ENCODE peak calls at places on chromosomes 1 and 21, in six cellular contexts. F, G, M, J, X and C are unnamed samples.

GRCh38 chr21:45253180-45253579 is 34.5 kb downstream of the POFUT2 start:
- DNase-seq in X (peak), M (no peak), J (no peak), G (no peak), F (no peak), C (no peak)

GRCh38 chr21:14773777-14774345 is 227.7 kb upstream of the SAMSN1 start:
- DNase-seq in F (no peak), J (peak), G (no peak), X (no peak), M (peak), C (peak)

GRCh38 chr1:4665456-4665855 is 11.0 kb downstream of the AJAP1 start:
- DNase-seq in J (no peak), F (no peak), G (no peak), X (no peak), M (no peak), C (no peak)

GRCh38 chr1:217048104-217048707 is 325.0 kb upstream of the ESRRG start:
- DNase-seq in M (peak), F (no peak), G (no peak), X (no peak), J (peak), C (peak)

GRCh38 chr1:234724517-234725176 is 114.7 kb upstream of the IRF2BP2 start:
- DNase-seq in F (no peak), J (no peak), M (peak), G (peak), X (no peak), C (peak)

GRCh38 chr1:108072294-108072693 is 107.3 kb upstream of the VAV3 start:
- DNase-seq in J (no peak), M (no peak), G (no peak), X (no peak), F (no peak), C (no peak)

GRCh38 chr1:113804421-113805255 is 7.6 kb downstream of the RSBN1 start:
- DNase-seq in M (no peak), J (no peak), G (no peak), F (no peak), X (no peak), C (no peak)

GRCh38 chr1:180930687-180931086 is 18.0 kb downstream of the KIAA1614 start:
- DNase-seq in G (no peak), J (no peak), F (no peak), M (no peak), X (no peak), C (no peak)

GRCh38 chr1:66598670-66599069 is 64.7 kb downstream of the SGIP1 start:
- DNase-seq in X (no peak), J (no peak), F (no peak), G (no peak), M (no peak), C (no peak)

GRCh38 chr1:59355361-59355760 is 58.5 kb downstream of the FGGY start:
- DNase-seq in J (peak), G (no peak), M (no peak), X (no peak), F (no peak), C (no peak)

GRCh38 chr21:43903451-43904091 is 38.5 kb downstream of the AGPAT3 start:
- DNase-seq in M (no peak), G (peak), F (no peak), X (no peak), J (no peak), C (no peak)

GRCh38 chr1:210143465-210144062 is 89.0 kb upstream of the SERTAD4 start:
- DNase-seq in M (peak), J (peak), G (peak), X (peak), F (peak), C (peak)

GRCh38 chr1:32454726-32455125 is 10.1 kb upstream of the ZBTB8B start:
- DNase-seq in X (no peak), F (peak), J (no peak), G (no peak), M (peak), C (no peak)

GRCh38 chr1:186404454-186405051 is 28.9 kb downstream of the ODR4 start:
- DNase-seq in G (no peak), F (no peak), J (peak), M (peak), X (no peak), C (no peak)

GRCh38 chr1:211705439-211706205 is 30.2 kb upstream of the NEK2 start:
- DNase-seq in X (no peak), G (no peak), J (no peak), F (no peak), M (no peak), C (no peak)

GRCh38 chr1:116376734-116377096 is 3.7 kb downstream of the ATP1A1 start:
- DNase-seq in F (no peak), X (no peak), J (no peak), M (no peak), G (no peak), C (no peak)

GRCh38 chr21:27817061-27817460 is 850.2 kb upstream of the ADAMTS5 start:
- DNase-seq in J (no peak), F (no peak), M (no peak), G (no peak), X (no peak), C (no peak)

GRCh38 chr1:200153277-200154055 is 126.0 kb downstream of the NR5A2 start:
- DNase-seq in M (no peak), G (no peak), J (peak), F (no peak), X (no peak), C (peak)

GRCh38 chr1:228150458-228151169 is 884 bp downstream of the GJC2 start:
- DNase-seq in G (peak), F (no peak), X (no peak), M (no peak), J (no peak), C (peak)

GRCh38 chr1:9197186-9198099 is 37.1 kb upstream of the H6PD start:
- DNase-seq in X (no peak), M (no peak), G (no peak), J (no peak), F (no peak), C (no peak)

GRCh38 chr1:165452336-165453130 is 7.6 kb upstream of the RXRG start:
- DNase-seq in X (no peak), G (no peak), F (no peak), M (no peak), J (no peak), C (no peak)

GRCh38 chr1:174652496-174653280 is 204.9 kb downstream of the GPR52 start:
- DNase-seq in X (peak), M (no peak), F (no peak), J (no peak), G (peak), C (no peak)

GRCh38 chr21:36079010-36079649 is 9.3 kb downstream of the CBR1 start:
- DNase-seq in G (peak), M (no peak), F (no peak), J (peak), X (no peak), C (peak)

GRCh38 chr1:188317894-188318293 is 1489.1 kb downstream of the PLA2G4A start:
- DNase-seq in X (no peak), J (no peak), M (no peak), F (no peak), G (no peak), C (no peak)

GRCh38 chr1:183553769-183554168 is 36.5 kb downstream of the NCF2 start:
- DNase-seq in X (no peak), F (no peak), M (no peak), J (no peak), G (no peak), C (no peak)

GRCh38 chr21:18705971-18706370 is 302.4 kb upstream of the TMPRSS15 start:
- DNase-seq in G (no peak), M (no peak), F (no peak), J (no peak), X (no peak), C (no peak)

GRCh38 chr1:32886012-32886827 is at the start of gene HPCA:
- DNase-seq in F (no peak), G (peak), X (peak), M (peak), J (peak), C (peak)

GRCh38 chr1:201944639-201945038 is 1.7 kb downstream of the LMOD1 start:
- DNase-seq in G (no peak), M (no peak), X (no peak), F (no peak), J (no peak), C (no peak)

GRCh38 chr1:247749870-247750269 is 1.9 kb upstream of the OR14A2 start:
- DNase-seq in F (no peak), G (no peak), J (no peak), X (no peak), M (no peak), C (no peak)

GRCh38 chr1:243623831-243624230 is 226.2 kb downstream of the AKT3 start:
- DNase-seq in J (no peak), X (no peak), M (no peak), G (no peak), F (no peak), C (no peak)

GRCh38 chr1:236018885-236019453 is 45.9 kb downstream of the NID1 start:
- DNase-seq in F (no peak), G (no peak), X (no peak), J (no peak), M (no peak), C (no peak)

GRCh38 chr21:16082038-16082816 is 352.4 kb downstream of the USP25 start:
- DNase-seq in F (no peak), G (no peak), J (no peak), X (no peak), M (no peak), C (no peak)

GRCh38 chr1:93999806-94000205 is 90.6 kb upstream of the GCLM start:
- DNase-seq in X (no peak), J (no peak), F (no peak), M (no peak), G (no peak), C (no peak)

GRCh38 chr1:175933801-175934200 is 190.4 kb upstream of the TNR start:
- DNase-seq in J (no peak), F (no peak), G (no peak), M (no peak), X (no peak), C (no peak)

GRCh38 chr1:55640708-55641473 is 425.7 kb upstream of the USP24 start:
- DNase-seq in M (no peak), X (no peak), J (peak), G (peak), F (peak), C (peak)

GRCh38 chr1:166017395-166017794 is 149.4 kb downstream of the FAM78B start:
- DNase-seq in G (no peak), F (no peak), X (no peak), M (no peak), J (no peak), C (peak)

GRCh38 chr21:44428281-44428942 is 26.9 kb upstream of the LRRC3 start:
- DNase-seq in M (peak), X (peak), J (no peak), G (peak), F (no peak), C (peak)

GRCh38 chr1:241081473-241081872 is 275.5 kb downstream of the RGS7 start:
- DNase-seq in M (peak), X (no peak), F (no peak), J (no peak), G (no peak), C (no peak)

GRCh38 chr1:41765109-41765655 is 153.5 kb downstream of the HIVEP3 start:
- DNase-seq in J (no peak), F (no peak), M (no peak), G (no peak), X (no peak), C (no peak)

GRCh38 chr1:41764608-41765007 is 154.1 kb downstream of the HIVEP3 start:
- DNase-seq in G (no peak), M (no peak), J (no peak), F (no peak), X (no peak), C (no peak)

GRCh38 chr1:41762777-41763176 is 155.9 kb downstream of the HIVEP3 start:
- DNase-seq in G (no peak), F (no peak), X (no peak), J (no peak), M (no peak), C (no peak)

GRCh38 chr1:41758904-41759548 is 159.7 kb downstream of the HIVEP3 start:
- DNase-seq in F (no peak), M (no peak), X (no peak), J (no peak), G (no peak), C (no peak)

DNA sequence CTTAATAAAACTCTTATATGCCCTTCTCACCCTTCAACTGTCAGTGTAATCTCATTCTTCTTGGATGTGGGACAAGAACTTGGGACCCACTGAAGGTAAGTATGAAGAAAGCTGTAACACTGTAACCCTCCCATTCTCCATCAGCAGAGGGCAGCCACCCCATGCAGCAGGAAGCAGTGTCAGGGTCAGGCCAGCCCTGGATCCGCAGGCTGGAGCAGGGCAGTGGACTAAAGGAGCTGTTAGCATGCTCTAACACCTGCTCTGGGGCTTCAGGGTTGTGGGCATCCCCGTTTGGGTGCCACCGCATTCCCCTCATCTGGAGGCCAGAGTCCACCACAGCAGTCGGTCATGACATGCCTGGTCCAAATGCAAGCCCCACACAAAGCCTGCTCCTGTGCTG is 156.5 kb downstream of the HIVEP3 start:
- DNase-seq in J (no peak), F (no peak), X (no peak), G (no peak), M (no peak), C (no peak)
- TF ChIP-seq CTCF in J (no peak), F (no peak), X (peak), G (no peak), M (no peak), C (no peak)

GRCh38 chr1:229217716-229218115 is 53.2 kb upstream of the RAB4A start:
- DNase-seq in F (no peak), X (no peak), J (no peak), G (no peak), M (peak), C (no peak)
- TF ChIP-seq CTCF in F (no peak), X (no peak), J (no peak), G (no peak), M (no peak), C (no peak)

GRCh38 chr1:156682166-156682890 is 5.1 kb upstream of the NES start:
- DNase-seq in J (no peak), M (no peak), X (no peak), F (no peak), G (no peak), C (no peak)
- TF ChIP-seq CTCF in J (no peak), M (no peak), X (peak), F (no peak), G (no peak), C (no peak)

GRCh38 chr1:27600500-27601175 is 3.3 kb downstream of the AHDC1 start:
- DNase-seq in X (no peak), F (no peak), J (no peak), M (no peak), G (no peak), C (no peak)
- TF ChIP-seq CTCF in X (no peak), F (no peak), J (no peak), M (no peak), G (no peak), C (no peak)

GRCh38 chr1:89955311-89955710 is 39.6 kb upstream of the ZNF326 start:
- DNase-seq in G (no peak), J (no peak), M (no peak), X (no peak), F (no peak), C (no peak)

GRCh38 chr1:89953929-89954328 is 41.0 kb upstream of the ZNF326 start:
- DNase-seq in G (no peak), M (no peak), J (no peak), F (no peak), X (no peak), C (no peak)

GRCh38 chr1:89954401-89954800 is 40.5 kb upstream of the ZNF326 start:
- DNase-seq in M (no peak), F (no peak), X (no peak), G (no peak), J (no peak), C (no peak)

GRCh38 chr1:89952021-89952995 is 42.6 kb upstream of the ZNF326 start:
- DNase-seq in M (no peak), X (no peak), F (no peak), G (no peak), J (no peak), C (no peak)

GRCh38 chr1:89953072-89953626 is 41.8 kb upstream of the ZNF326 start:
- DNase-seq in G (no peak), M (peak), F (no peak), X (no peak), J (peak), C (peak)
- TF ChIP-seq CTCF in G (no peak), M (no peak), F (no peak), X (no peak), J (peak), C (peak)

DNA sequence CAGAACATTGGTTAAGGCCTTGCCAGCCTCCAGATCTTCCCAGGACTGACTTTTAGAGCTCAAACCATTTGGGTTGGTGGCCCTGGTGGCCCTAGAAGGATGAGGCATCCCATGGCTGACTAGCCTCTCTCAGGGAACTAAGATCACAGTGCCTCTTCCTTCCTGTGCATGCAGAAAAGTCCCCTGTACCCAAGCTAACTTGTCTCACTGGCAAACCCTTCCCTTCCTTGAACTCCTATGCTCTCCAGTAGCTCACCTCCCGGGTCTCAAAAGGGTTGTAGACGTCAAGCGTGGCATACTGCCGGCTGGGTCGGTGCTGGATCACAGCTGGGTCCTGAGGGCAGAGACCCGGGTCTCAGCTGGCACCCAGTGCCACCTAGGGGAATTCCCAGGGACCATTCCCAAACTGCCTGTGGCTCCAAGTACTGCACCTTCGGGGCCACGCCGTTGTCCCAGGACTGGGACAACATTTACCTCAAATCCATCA is 716 bp downstream of the SCAMP3 start:
- DNase-seq in M (peak), G (no peak), J (no peak), F (no peak), X (no peak), C (peak)
- TF ChIP-seq CTCF in M (no peak), G (no peak), J (no peak), F (no peak), X (peak), C (peak)